ENCODE peak calls at places on chromosomes 11 and 22, in nine cellular contexts. One of them, this sample, is unnamed.

GRCh38 chr11:109033627-109034340 is 368.9 kb downstream of the DDX10 start:
- DNase-seq in body of pancreas: no peak
- DNase-seq in activated CD8-positive, alpha-beta T cell treated with anti-CD3 and anti-CD28 coated beads, Interleukin-2, amount 10 ng/mL, durations not matched to agents 7 days and 5 days: no peak
- DNase-seq in T1000: no peak
- DNase-seq in thyroid gland: no peak
- DNase-seq in hypothalamus: no peak
- DNase-seq in SK-N-DZ: no peak
- DNase-seq in BJ: peak; percentile 33
- DNase-seq in MV-4-11: no peak
- DNase-seq in this sample: no peak

GRCh38 chr11:114180301-114181055 is 115.7 kb upstream of the NNMT start:
- DNase-seq in body of pancreas: peak; percentile 88
- DNase-seq in MV-4-11: peak; percentile 6
- DNase-seq in SK-N-DZ: peak; percentile 9
- DNase-seq in thyroid gland: peak; percentile 85
- DNase-seq in hypothalamus: no peak
- DNase-seq in activated CD8-positive, alpha-beta T cell treated with anti-CD3 and anti-CD28 coated beads, Interleukin-2, amount 10 ng/mL, durations not matched to agents 7 days and 5 days: no peak
- DNase-seq in BJ: no peak
- DNase-seq in T1000: no peak
- DNase-seq in this sample: no peak

GRCh38 chr11:26944866-26945664 is 48.8 kb upstream of the FIBIN start:
- DNase-seq in BJ: peak; percentile 81
- DNase-seq in SK-N-DZ: no peak
- DNase-seq in T1000: no peak
- DNase-seq in MV-4-11: no peak
- DNase-seq in body of pancreas: no peak
- DNase-seq in thyroid gland: no peak
- DNase-seq in hypothalamus: no peak
- DNase-seq in activated CD8-positive, alpha-beta T cell treated with anti-CD3 and anti-CD28 coated beads, Interleukin-2, amount 10 ng/mL, durations not matched to agents 7 days and 5 days: no peak
- DNase-seq in this sample: no peak

GRCh38 chr22:22030493-22031182 is 48.1 kb upstream of the TOP3B start:
- DNase-seq in T1000: no peak
- DNase-seq in activated CD8-positive, alpha-beta T cell treated with anti-CD3 and anti-CD28 coated beads, Interleukin-2, amount 10 ng/mL, durations not matched to agents 7 days and 5 days: no peak
- DNase-seq in body of pancreas: no peak
- DNase-seq in MV-4-11: peak; percentile 61
- DNase-seq in SK-N-DZ: no peak
- DNase-seq in hypothalamus: no peak
- DNase-seq in thyroid gland: no peak
- DNase-seq in BJ: no peak
- DNase-seq in this sample: no peak

GRCh38 chr11:112289588-112290461 is 29.2 kb upstream of the PLET1 start:
- DNase-seq in hypothalamus: peak; percentile 83
- DNase-seq in thyroid gland: peak; percentile 82
- DNase-seq in MV-4-11: peak; percentile 38
- DNase-seq in activated CD8-positive, alpha-beta T cell treated with anti-CD3 and anti-CD28 coated beads, Interleukin-2, amount 10 ng/mL, durations not matched to agents 7 days and 5 days: peak; percentile 88
- DNase-seq in SK-N-DZ: peak; percentile 23
- DNase-seq in BJ: no peak
- DNase-seq in body of pancreas: peak; percentile 69
- DNase-seq in T1000: peak; percentile 46
- DNase-seq in this sample: peak; percentile 95

GRCh38 chr11:10317776-10318526 is 13.1 kb downstream of the ADM start:
- DNase-seq in activated CD8-positive, alpha-beta T cell treated with anti-CD3 and anti-CD28 coated beads, Interleukin-2, amount 10 ng/mL, durations not matched to agents 7 days and 5 days: no peak
- DNase-seq in hypothalamus: no peak
- DNase-seq in MV-4-11: no peak
- DNase-seq in body of pancreas: no peak
- DNase-seq in SK-N-DZ: no peak
- DNase-seq in thyroid gland: no peak
- DNase-seq in T1000: no peak
- DNase-seq in BJ: no peak
- DNase-seq in this sample: no peak

GRCh38 chr11:123544631-123545375 is 109.6 kb downstream of the SCN3B start:
- DNase-seq in MV-4-11: no peak
- DNase-seq in T1000: no peak
- DNase-seq in hypothalamus: peak; percentile 60
- DNase-seq in BJ: no peak
- DNase-seq in SK-N-DZ: no peak
- DNase-seq in body of pancreas: no peak
- DNase-seq in thyroid gland: peak; percentile 17
- DNase-seq in activated CD8-positive, alpha-beta T cell treated with anti-CD3 and anti-CD28 coated beads, Interleukin-2, amount 10 ng/mL, durations not matched to agents 7 days and 5 days: no peak
- DNase-seq in this sample: peak; percentile 70

GRCh38 chr22:48765595-48765994 is 1062.1 kb downstream of the BRD1 start:
- DNase-seq in activated CD8-positive, alpha-beta T cell treated with anti-CD3 and anti-CD28 coated beads, Interleukin-2, amount 10 ng/mL, durations not matched to agents 7 days and 5 days: peak; percentile 5
- DNase-seq in T1000: no peak
- DNase-seq in MV-4-11: no peak
- DNase-seq in thyroid gland: no peak
- DNase-seq in BJ: no peak
- DNase-seq in hypothalamus: no peak
- DNase-seq in body of pancreas: no peak
- DNase-seq in SK-N-DZ: no peak
- DNase-seq in this sample: no peak

GRCh38 chr22:33271390-33272161 is 213.4 kb upstream of the SYN3 start:
- DNase-seq in SK-N-DZ: no peak
- DNase-seq in BJ: no peak
- DNase-seq in activated CD8-positive, alpha-beta T cell treated with anti-CD3 and anti-CD28 coated beads, Interleukin-2, amount 10 ng/mL, durations not matched to agents 7 days and 5 days: no peak
- DNase-seq in MV-4-11: peak; percentile 86
- DNase-seq in thyroid gland: peak; percentile 3
- DNase-seq in hypothalamus: peak; percentile 36
- DNase-seq in body of pancreas: peak; percentile 87
- DNase-seq in T1000: no peak
- DNase-seq in this sample: peak; percentile 27

GRCh38 chr11:122394326-122394725 is 261.2 kb upstream of the UBASH3B start:
- DNase-seq in SK-N-DZ: peak; percentile 1
- DNase-seq in MV-4-11: no peak
- DNase-seq in hypothalamus: no peak
- DNase-seq in T1000: no peak
- DNase-seq in body of pancreas: no peak
- DNase-seq in activated CD8-positive, alpha-beta T cell treated with anti-CD3 and anti-CD28 coated beads, Interleukin-2, amount 10 ng/mL, durations not matched to agents 7 days and 5 days: no peak
- DNase-seq in BJ: no peak
- DNase-seq in thyroid gland: no peak
- DNase-seq in this sample: no peak

GRCh38 chr11:2534131-2534956 is 89.5 kb downstream of the KCNQ1 start:
- DNase-seq in hypothalamus: no peak
- DNase-seq in activated CD8-positive, alpha-beta T cell treated with anti-CD3 and anti-CD28 coated beads, Interleukin-2, amount 10 ng/mL, durations not matched to agents 7 days and 5 days: no peak
- DNase-seq in T1000: no peak
- DNase-seq in MV-4-11: no peak
- DNase-seq in SK-N-DZ: no peak
- DNase-seq in body of pancreas: no peak
- DNase-seq in thyroid gland: peak; percentile 4
- DNase-seq in BJ: no peak
- DNase-seq in this sample: peak; percentile 79

GRCh38 chr11:11659567-11660341 is 37.9 kb upstream of the GALNT18 start:
- DNase-seq in BJ: no peak
- DNase-seq in body of pancreas: no peak
- DNase-seq in hypothalamus: no peak
- DNase-seq in MV-4-11: no peak
- DNase-seq in T1000: no peak
- DNase-seq in thyroid gland: no peak
- DNase-seq in activated CD8-positive, alpha-beta T cell treated with anti-CD3 and anti-CD28 coated beads, Interleukin-2, amount 10 ng/mL, durations not matched to agents 7 days and 5 days: no peak
- DNase-seq in SK-N-DZ: no peak
- DNase-seq in this sample: no peak

GRCh38 chr11:102603091-102603490 is 22.0 kb downstream of the MMP20 start:
- DNase-seq in MV-4-11: no peak
- DNase-seq in body of pancreas: peak; percentile 56
- DNase-seq in thyroid gland: no peak
- DNase-seq in hypothalamus: peak; percentile 59
- DNase-seq in T1000: no peak
- DNase-seq in SK-N-DZ: no peak
- DNase-seq in BJ: no peak
- DNase-seq in activated CD8-positive, alpha-beta T cell treated with anti-CD3 and anti-CD28 coated beads, Interleukin-2, amount 10 ng/mL, durations not matched to agents 7 days and 5 days: no peak
- DNase-seq in this sample: peak; percentile 63

GRCh38 chr11:65486570-65487466 is 12.0 kb upstream of the MALAT1 start:
- DNase-seq in T1000: no peak
- DNase-seq in body of pancreas: no peak
- DNase-seq in SK-N-DZ: no peak
- DNase-seq in MV-4-11: no peak
- DNase-seq in thyroid gland: no peak
- DNase-seq in BJ: no peak
- DNase-seq in hypothalamus: no peak
- DNase-seq in activated CD8-positive, alpha-beta T cell treated with anti-CD3 and anti-CD28 coated beads, Interleukin-2, amount 10 ng/mL, durations not matched to agents 7 days and 5 days: no peak
- DNase-seq in this sample: no peak

GRCh38 chr22:26479792-26480610 is 3.6 kb downstream of the HPS4 start:
- DNase-seq in thyroid gland: no peak
- DNase-seq in BJ: no peak
- DNase-seq in hypothalamus: no peak
- DNase-seq in MV-4-11: peak; percentile 82
- DNase-seq in T1000: no peak
- DNase-seq in body of pancreas: no peak
- DNase-seq in activated CD8-positive, alpha-beta T cell treated with anti-CD3 and anti-CD28 coated beads, Interleukin-2, amount 10 ng/mL, durations not matched to agents 7 days and 5 days: no peak
- DNase-seq in SK-N-DZ: peak; percentile 21
- DNase-seq in this sample: no peak

GRCh38 chr22:49966716-49967332 is 6.3 kb downstream of the PIM3 start:
- DNase-seq in hypothalamus: no peak
- DNase-seq in MV-4-11: peak; percentile 77
- DNase-seq in BJ: no peak
- DNase-seq in activated CD8-positive, alpha-beta T cell treated with anti-CD3 and anti-CD28 coated beads, Interleukin-2, amount 10 ng/mL, durations not matched to agents 7 days and 5 days: no peak
- DNase-seq in T1000: no peak
- DNase-seq in body of pancreas: peak; percentile 76
- DNase-seq in SK-N-DZ: peak; percentile 27
- DNase-seq in thyroid gland: peak; percentile 42
- DNase-seq in this sample: peak; percentile 8

GRCh38 chr11:114302663-114303062 is 6.5 kb downstream of the NNMT start:
- DNase-seq in activated CD8-positive, alpha-beta T cell treated with anti-CD3 and anti-CD28 coated beads, Interleukin-2, amount 10 ng/mL, durations not matched to agents 7 days and 5 days: no peak
- DNase-seq in hypothalamus: no peak
- DNase-seq in thyroid gland: no peak
- DNase-seq in T1000: no peak
- DNase-seq in MV-4-11: no peak
- DNase-seq in body of pancreas: no peak
- DNase-seq in SK-N-DZ: no peak
- DNase-seq in BJ: no peak
- DNase-seq in this sample: no peak

GRCh38 chr22:33357894-33358440 is 299.8 kb upstream of the SYN3 start:
- DNase-seq in body of pancreas: no peak
- DNase-seq in hypothalamus: no peak
- DNase-seq in SK-N-DZ: no peak
- DNase-seq in activated CD8-positive, alpha-beta T cell treated with anti-CD3 and anti-CD28 coated beads, Interleukin-2, amount 10 ng/mL, durations not matched to agents 7 days and 5 days: no peak
- DNase-seq in BJ: no peak
- DNase-seq in T1000: no peak
- DNase-seq in thyroid gland: no peak
- DNase-seq in MV-4-11: no peak
- DNase-seq in this sample: no peak

GRCh38 chr22:21105294-21105693 is 59.5 kb downstream of the LRRC74B start:
- DNase-seq in body of pancreas: no peak
- DNase-seq in SK-N-DZ: no peak
- DNase-seq in MV-4-11: no peak
- DNase-seq in BJ: no peak
- DNase-seq in hypothalamus: no peak
- DNase-seq in T1000: no peak
- DNase-seq in activated CD8-positive, alpha-beta T cell treated with anti-CD3 and anti-CD28 coated beads, Interleukin-2, amount 10 ng/mL, durations not matched to agents 7 days and 5 days: no peak
- DNase-seq in thyroid gland: no peak
- DNase-seq in this sample: no peak

GRCh38 chr22:41915035-41915782 is at the start of gene SHISA8:
- DNase-seq in BJ: no peak
- DNase-seq in activated CD8-positive, alpha-beta T cell treated with anti-CD3 and anti-CD28 coated beads, Interleukin-2, amount 10 ng/mL, durations not matched to agents 7 days and 5 days: peak; percentile 56
- DNase-seq in thyroid gland: peak; percentile 28
- DNase-seq in MV-4-11: no peak
- DNase-seq in SK-N-DZ: no peak
- DNase-seq in body of pancreas: peak; percentile 46
- DNase-seq in hypothalamus: no peak
- DNase-seq in T1000: no peak
- DNase-seq in this sample: peak; percentile 40

GRCh38 chr11:14637868-14638409 is 5.7 kb upstream of the PDE3B start:
- DNase-seq in T1000: no peak
- DNase-seq in MV-4-11: no peak
- DNase-seq in BJ: no peak
- DNase-seq in SK-N-DZ: no peak
- DNase-seq in body of pancreas: no peak
- DNase-seq in thyroid gland: no peak
- DNase-seq in activated CD8-positive, alpha-beta T cell treated with anti-CD3 and anti-CD28 coated beads, Interleukin-2, amount 10 ng/mL, durations not matched to agents 7 days and 5 days: no peak
- DNase-seq in hypothalamus: no peak
- DNase-seq in this sample: no peak

GRCh38 chr11:44564198-44564597 is 1.3 kb upstream of the CD82 start:
- DNase-seq in SK-N-DZ: no peak
- DNase-seq in body of pancreas: peak; percentile 71
- DNase-seq in T1000: no peak
- DNase-seq in BJ: no peak
- DNase-seq in thyroid gland: peak; percentile 90
- DNase-seq in MV-4-11: no peak
- DNase-seq in hypothalamus: no peak
- DNase-seq in activated CD8-positive, alpha-beta T cell treated with anti-CD3 and anti-CD28 coated beads, Interleukin-2, amount 10 ng/mL, durations not matched to agents 7 days and 5 days: no peak
- DNase-seq in this sample: no peak

GRCh38 chr11:46353706-46354105 is 6.4 kb downstream of the DGKZ start:
- DNase-seq in T1000: no peak
- DNase-seq in thyroid gland: no peak
- DNase-seq in hypothalamus: no peak
- DNase-seq in SK-N-DZ: no peak
- DNase-seq in MV-4-11: no peak
- DNase-seq in body of pancreas: peak; percentile 25
- DNase-seq in activated CD8-positive, alpha-beta T cell treated with anti-CD3 and anti-CD28 coated beads, Interleukin-2, amount 10 ng/mL, durations not matched to agents 7 days and 5 days: no peak
- DNase-seq in BJ: no peak
- DNase-seq in this sample: peak; percentile 77

GRCh38 chr11:17574141-17574798 is 27.2 kb downstream of the OTOG start:
- DNase-seq in T1000: no peak
- DNase-seq in MV-4-11: no peak
- DNase-seq in thyroid gland: no peak
- DNase-seq in BJ: no peak
- DNase-seq in SK-N-DZ: no peak
- DNase-seq in body of pancreas: no peak
- DNase-seq in hypothalamus: no peak
- DNase-seq in activated CD8-positive, alpha-beta T cell treated with anti-CD3 and anti-CD28 coated beads, Interleukin-2, amount 10 ng/mL, durations not matched to agents 7 days and 5 days: no peak
- DNase-seq in this sample: no peak

GRCh38 chr11:100927579-100927978 is 202.0 kb downstream of the PGR start:
- DNase-seq in T1000: no peak
- DNase-seq in MV-4-11: no peak
- DNase-seq in hypothalamus: no peak
- DNase-seq in activated CD8-positive, alpha-beta T cell treated with anti-CD3 and anti-CD28 coated beads, Interleukin-2, amount 10 ng/mL, durations not matched to agents 7 days and 5 days: no peak
- DNase-seq in body of pancreas: no peak
- DNase-seq in SK-N-DZ: no peak
- DNase-seq in thyroid gland: no peak
- DNase-seq in BJ: no peak
- DNase-seq in this sample: no peak

GRCh38 chr11:44203270-44204043 is 106.5 kb downstream of the ALX4 start:
- DNase-seq in SK-N-DZ: no peak
- DNase-seq in MV-4-11: no peak
- DNase-seq in thyroid gland: no peak
- DNase-seq in BJ: no peak
- DNase-seq in hypothalamus: no peak
- DNase-seq in activated CD8-positive, alpha-beta T cell treated with anti-CD3 and anti-CD28 coated beads, Interleukin-2, amount 10 ng/mL, durations not matched to agents 7 days and 5 days: no peak
- DNase-seq in T1000: no peak
- DNase-seq in body of pancreas: peak; percentile 5
- DNase-seq in this sample: no peak

GRCh38 chr11:14974021-14974698 is 2.0 kb upstream of the CALCA start:
- DNase-seq in activated CD8-positive, alpha-beta T cell treated with anti-CD3 and anti-CD28 coated beads, Interleukin-2, amount 10 ng/mL, durations not matched to agents 7 days and 5 days: no peak
- DNase-seq in BJ: no peak
- DNase-seq in T1000: no peak
- DNase-seq in SK-N-DZ: peak; percentile 27
- DNase-seq in hypothalamus: no peak
- DNase-seq in body of pancreas: no peak
- DNase-seq in thyroid gland: no peak
- DNase-seq in MV-4-11: no peak
- DNase-seq in this sample: no peak

GRCh38 chr22:44194569-44194968 is 13.8 kb downstream of the PARVG start:
- DNase-seq in activated CD8-positive, alpha-beta T cell treated with anti-CD3 and anti-CD28 coated beads, Interleukin-2, amount 10 ng/mL, durations not matched to agents 7 days and 5 days: no peak
- DNase-seq in T1000: no peak
- DNase-seq in body of pancreas: no peak
- DNase-seq in hypothalamus: no peak
- DNase-seq in thyroid gland: no peak
- DNase-seq in MV-4-11: no peak
- DNase-seq in SK-N-DZ: no peak
- DNase-seq in BJ: no peak
- DNase-seq in this sample: no peak